ENCODE peak calls at places on chromosomes 11 and 22, in eight cellular contexts. Z is stimulated activated CD4-positive, alpha-beta T cell treated with anti-CD3 and anti-CD28 coated beads, Interleukin-12 subunit alpha, Interleukin-12 subunit beta, amount 100 ng/mL, for 48 hours; M is psoas muscle; K is adrenal gland; B is fibroblast of mammary gland; L is WERI-Rb-1; W is HFF-Myc; F is PC-3. R is an unnamed sample.

GRCh38 chr11:32437406-32438345 is 2.3 kb upstream of the WT1 start:
- DNase-seq in Z (no peak), M (no peak), L (no peak), W (no peak), B (no peak), K (no peak), F (no peak), R (no peak)

GRCh38 chr11:890794-891600 is 19.6 kb downstream of the CHID1 start:
- DNase-seq in M (no peak), F (no peak), L (no peak), K (no peak), B (no peak), W (no peak), Z (no peak), R (no peak)

GRCh38 chr22:25403752-25404471 is 160.6 kb upstream of the GRK3 start:
- DNase-seq in F (peak), L (peak), K (no peak), M (no peak), W (no peak), Z (no peak), B (peak), R (peak)

GRCh38 chr11:66346476-66347424 is 679 bp downstream of the B4GAT1 start:
- DNase-seq in K (no peak), L (no peak), W (no peak), Z (no peak), F (no peak), B (no peak), M (no peak), R (peak)

GRCh38 chr11:64306876-64307622 is 1.7 kb downstream of the ESRRA start:
- DNase-seq in M (peak), W (no peak), Z (no peak), B (no peak), F (no peak), L (no peak), K (peak), R (peak)

GRCh38 chr22:49688516-49689254 is 139.0 kb downstream of the BRD1 start:
- DNase-seq in M (no peak), W (no peak), K (no peak), Z (no peak), L (no peak), B (no peak), F (no peak), R (no peak)

GRCh38 chr11:2413735-2414579 is 13.4 kb downstream of the TSSC4 start:
- DNase-seq in K (no peak), L (no peak), B (no peak), W (no peak), F (no peak), Z (no peak), M (no peak), R (no peak)

GRCh38 chr22:28904211-28904808 is 20.9 kb downstream of the ZNRF3 start:
- DNase-seq in F (no peak), M (no peak), W (no peak), B (peak), Z (no peak), K (peak), L (no peak), R (peak)

GRCh38 chr22:50640857-50641647 is 13.1 kb upstream of the ARSA start:
- DNase-seq in W (no peak), Z (no peak), B (no peak), M (no peak), K (peak), F (no peak), L (no peak), R (no peak)

GRCh38 chr22:49198705-49199084 is 629.0 kb downstream of the BRD1 start:
- DNase-seq in K (peak), B (no peak), L (no peak), Z (no peak), W (no peak), M (no peak), F (no peak), R (no peak)

GRCh38 chr11:94647926-94648325 is 80.8 kb downstream of the PIWIL4 start:
- DNase-seq in B (peak), Z (no peak), L (no peak), W (no peak), K (peak), F (no peak), M (no peak), R (no peak)

GRCh38 chr22:46983046-46983445 is 220.6 kb downstream of the TBC1D22A start:
- DNase-seq in M (no peak), W (no peak), B (no peak), F (no peak), K (no peak), L (no peak), Z (no peak), R (no peak)

GRCh38 chr11:79371152-79371551 is 69.7 kb downstream of the TENM4 start:
- DNase-seq in B (no peak), L (no peak), Z (no peak), M (no peak), K (no peak), F (no peak), W (no peak), R (no peak)

GRCh38 chr22:34866501-34867171 is 199.3 kb upstream of the ISX start:
- DNase-seq in F (no peak), Z (no peak), L (no peak), B (peak), W (peak), K (no peak), M (no peak), R (peak)

GRCh38 chr11:1667906-1668305 is 29.1 kb upstream of the KRTAP5-6 start:
- DNase-seq in W (no peak), M (no peak), Z (no peak), K (peak), B (no peak), F (no peak), L (no peak), R (no peak)

GRCh38 chr11:2175659-2176058 is 4.0 kb upstream of the TH start:
- DNase-seq in Z (no peak), W (no peak), B (peak), K (no peak), M (no peak), F (peak), L (no peak), R (peak)

GRCh38 chr11:69746140-69746539 is 29.0 kb downstream of the FGF4 start:
- DNase-seq in M (no peak), K (no peak), B (no peak), F (no peak), W (no peak), Z (no peak), L (no peak), R (no peak)

GRCh38 chr22:31952459-31952858 is 8.1 kb downstream of the YWHAH start:
- DNase-seq in Z (no peak), K (no peak), B (peak), L (no peak), W (no peak), M (no peak), F (peak), R (peak)

GRCh38 chr22:17929909-17930308 is 94.5 kb downstream of the MICAL3 start:
- DNase-seq in F (no peak), K (no peak), Z (no peak), B (no peak), L (no peak), M (no peak), W (no peak), R (no peak)

GRCh38 chr11:64929625-64930024 is 5.1 kb downstream of the PPP2R5B start:
- DNase-seq in F (no peak), K (no peak), L (no peak), Z (no peak), M (no peak), W (no peak), B (no peak), R (no peak)

GRCh38 chr11:110445428-110445827 is 15.7 kb downstream of the FDX1 start:
- DNase-seq in K (no peak), F (peak), B (no peak), Z (no peak), L (no peak), M (no peak), W (no peak), R (peak)

GRCh38 chr22:37187552-37187890 is 526 bp downstream of the C1QTNF6 start:
- DNase-seq in F (peak), K (no peak), L (no peak), M (peak), B (peak), W (no peak), Z (no peak), R (peak)

GRCh38 chr11:33492569-33492968 is 208.1 kb downstream of the C11orf91 start:
- DNase-seq in Z (no peak), B (no peak), W (no peak), M (no peak), F (no peak), L (no peak), K (no peak), R (no peak)

GRCh38 chr11:73521621-73522020 is 76.3 kb downstream of the FAM168A start:
- DNase-seq in W (no peak), Z (no peak), B (peak), K (no peak), L (no peak), F (peak), M (no peak), R (peak)

GRCh38 chr22:30511109-30511508 is 5.6 kb upstream of the SEC14L4 start:
- DNase-seq in K (no peak), Z (no peak), W (no peak), B (no peak), F (no peak), M (no peak), L (no peak), R (no peak)

GRCh38 chr11:66155387-66156073 is 85.5 kb downstream of the PACS1 start:
- DNase-seq in M (no peak), W (no peak), F (no peak), K (no peak), B (no peak), L (no peak), Z (no peak), R (no peak)

GRCh38 chr11:113690619-113691569 is 15.2 kb downstream of the TMPRSS5 start:
- DNase-seq in L (peak), K (peak), M (peak), Z (no peak), W (peak), B (peak), F (peak), R (peak)

GRCh38 chr22:24112188-24112587 is 69.1 kb upstream of the SUSD2 start:
- DNase-seq in L (no peak), B (peak), W (no peak), K (no peak), F (peak), Z (no peak), M (no peak), R (peak)

GRCh38 chr11:93577291-93577690 is 34.1 kb upstream of the SMCO4 start:
- DNase-seq in Z (no peak), W (no peak), L (no peak), M (no peak), B (peak), F (peak), K (no peak), R (peak)

GRCh38 chr11:57818812-57819211 is 57.2 kb downstream of the CTNND1 start:
- DNase-seq in W (no peak), B (no peak), K (no peak), Z (no peak), F (no peak), L (no peak), M (no peak), R (no peak)

GRCh38 chr11:96205460-96205809 is 137.6 kb downstream of the MAML2 start:
- DNase-seq in M (no peak), Z (no peak), K (no peak), W (no peak), F (no peak), B (no peak), L (no peak), R (peak)

GRCh38 chr22:21921184-21921721 is 31.4 kb downstream of the PPM1F start:
- DNase-seq in M (no peak), Z (no peak), L (no peak), B (no peak), W (no peak), F (no peak), K (no peak), R (no peak)

GRCh38 chr11:112555491-112556364 is 295.1 kb upstream of the PLET1 start:
- DNase-seq in B (peak), L (peak), F (peak), Z (peak), M (peak), K (peak), W (peak), R (peak)

R was measured in GM23248.